ENCODE peak calls at places on chromosomes 16 and 17, in seven cellular contexts. R is ascending aorta, O is brain microvascular endothelial cell, S is breast epithelium, V is neural progenitor cell, Z is keratinocyte, Y is epithelial cell of esophagus. K is an unnamed sample.

GRCh38 chr17:692116-692515 is 22.5 kb downstream of the VPS53 start:
- DNase-seq in S (no peak), Z (peak; percentile 71), R (no peak), Y (peak; percentile 26), O (peak; percentile 71), V (no peak), K (no peak)

GRCh38 chr17:18960803-18961511 is 9.0 kb downstream of the SLC5A10 start:
- DNase-seq in R (peak; percentile 84), S (peak; percentile 60), Z (no peak), V (peak; percentile 89), O (peak; percentile 66), Y (peak; percentile 56), K (peak; percentile 76)

GRCh38 chr16:3198334-3199072 is 10.5 kb downstream of the OR1F1 start:
- DNase-seq in Z (no peak), R (no peak), S (no peak), V (no peak), Y (no peak), O (no peak), K (no peak)

GRCh38 chr17:45857977-45858708 is 13.5 kb downstream of the SPPL2C start:
- DNase-seq in S (no peak), V (peak; percentile 86), Z (no peak), O (peak; percentile 22), Y (peak; percentile 56), R (no peak), K (peak; percentile 85)

GRCh38 chr16:89331371-89332109 is 114.0 kb downstream of the ZNF778 start:
- DNase-seq in R (no peak), O (no peak), V (no peak), Y (no peak), Z (no peak), S (no peak), K (no peak)

GRCh38 chr17:47962901-47963300 is 5.2 kb upstream of the PRR15L start:
- DNase-seq in V (no peak), Y (no peak), Z (no peak), R (no peak), S (no peak), O (no peak), K (no peak)

GRCh38 chr17:42953669-42954068 is 10.6 kb downstream of the AARSD1 start:
- DNase-seq in Y (no peak), Z (no peak), O (no peak), R (no peak), S (no peak), V (no peak), K (no peak)

GRCh38 chr17:77796201-77796860 is 162.2 kb upstream of the TNRC6C start:
- DNase-seq in Y (no peak), V (no peak), Z (no peak), S (peak; percentile 32), R (peak; percentile 92), O (no peak), K (no peak)

GRCh38 chr17:50432125-50432762 is 6.2 kb downstream of the ACSF2 start:
- DNase-seq in Y (no peak), S (no peak), O (no peak), V (no peak), Z (no peak), R (no peak), K (no peak)

GRCh38 chr17:36135465-36135864 is 31.8 kb downstream of the CCL4 start:
- DNase-seq in S (no peak), O (no peak), Z (no peak), V (no peak), R (no peak), Y (no peak), K (no peak)

GRCh38 chr16:30521873-30522641 is 4.3 kb downstream of the ZNF768 start:
- DNase-seq in O (no peak), R (no peak), V (no peak), Y (no peak), Z (no peak), S (no peak), K (no peak)

GRCh38 chr17:32445075-32445427 is 741 bp downstream of the PSMD11 start:
- DNase-seq in Y (peak; percentile 89), R (no peak), Z (peak; percentile 21), O (peak; percentile 63), V (peak; percentile 48), S (no peak), K (peak; percentile 65)

GRCh38 chr16:23356941-23357340 is 54.8 kb downstream of the SCNN1B start:
- DNase-seq in S (no peak), R (no peak), Y (no peak), Z (no peak), V (no peak), O (no peak), K (no peak)

GRCh38 chr16:24218299-24218698 is 37.8 kb upstream of the CACNG3 start:
- DNase-seq in S (no peak), V (no peak), Y (no peak), O (no peak), R (no peak), Z (no peak), K (no peak)

GRCh38 chr16:69861276-69862030 is 89.7 kb upstream of the CLEC18A start:
- DNase-seq in V (no peak), R (peak; percentile 86), S (peak; percentile 34), Y (no peak), O (peak; percentile 64), Z (no peak), K (peak; percentile 81)

GRCh38 chr17:12256380-12256995 is 235.8 kb downstream of the MAP2K4 start:
- DNase-seq in V (peak; percentile 64), Z (no peak), O (peak; percentile 43), S (no peak), Y (peak; percentile 54), R (peak; percentile 70), K (peak; percentile 71)

GRCh38 chr17:80795090-80795609 is 196.5 kb upstream of the CHMP6 start:
- DNase-seq in Z (no peak), S (no peak), Y (no peak), O (no peak), R (no peak), V (no peak), K (no peak)

GRCh38 chr16:88287219-88287618 is 95.5 kb upstream of the ZNF469 start:
- DNase-seq in O (no peak), Z (no peak), V (no peak), R (no peak), S (no peak), Y (no peak), K (no peak)

GRCh38 chr16:626787-627457 is 3.9 kb upstream of the WFIKKN1 start:
- DNase-seq in R (no peak), Y (peak; percentile 97), S (no peak), O (peak; percentile 96), Z (peak; percentile 52), V (no peak), K (peak; percentile 96)

GRCh38 chr17:61072648-61073047 is 327.0 kb upstream of the TBX2 start:
- DNase-seq in S (no peak), O (no peak), V (no peak), Z (no peak), R (no peak), Y (no peak), K (no peak)

GRCh38 chr17:80991645-80992076 is at the start of gene CHMP6:
- DNase-seq in Y (peak; percentile 77), O (peak; percentile 31), V (peak; percentile 89), Z (no peak), S (peak; percentile 55), R (peak; percentile 84), K (peak; percentile 89)

GRCh38 chr17:53570731-53571130 is 252.0 kb upstream of the KIF2B start:
- DNase-seq in Z (no peak), O (no peak), S (no peak), Y (no peak), V (no peak), R (no peak), K (peak; percentile 15)

GRCh38 chr16:82506734-82507133 is 120.0 kb upstream of the CDH13 start:
- DNase-seq in S (no peak), Z (no peak), Y (no peak), R (no peak), O (no peak), V (no peak), K (no peak)

GRCh38 chr17:2089021-2089422 is 34.1 kb downstream of the HIC1 start:
- DNase-seq in R (no peak), Z (no peak), Y (no peak), S (no peak), V (no peak), O (peak; percentile 50), K (peak; percentile 80)
- H3K4me3 ChIP-seq in R (no peak overlapping the region), Z (no peak overlapping the region), Y (no peak overlapping the region), S (peak overlapping the region; percentile 35), V (no peak overlapping the region), O (no peak overlapping the region), K (no peak overlapping the region)

GRCh38 chr17:29138991-29139682 is 41.1 kb downstream of the MYO18A start:
- DNase-seq in O (no peak), Z (no peak), V (no peak), S (no peak), R (no peak), Y (no peak), K (no peak)
- H3K4me3 ChIP-seq in O (no peak overlapping the region), Z (no peak overlapping the region), V (no peak overlapping the region), S (peak overlapping the region; percentile 44), R (peak overlapping the region; percentile 47), Y (no peak overlapping the region), K (peak overlapping the region; percentile 34)

GRCh38 chr17:75588546-75589016 is 981 bp downstream of the MYO15B start:
- DNase-seq in V (no peak), R (peak; percentile 76), Z (no peak), Y (no peak), O (no peak), S (no peak), K (no peak)

GRCh38 chr17:75589017-75589918 is 1.7 kb downstream of the MYO15B start:
- DNase-seq in Y (peak; percentile 84), S (peak; percentile 88), R (peak; percentile 93), O (peak; percentile 77), Z (no peak), V (peak; percentile 99), K (peak; percentile 97)

GRCh38 chr17:75590849-75591721 is 3.5 kb downstream of the MYO15B start:
- DNase-seq in Z (no peak), R (no peak), S (no peak), Y (no peak), O (no peak), V (no peak), K (no peak)

GRCh38 chr17:75590314-75590761 is 2.7 kb downstream of the MYO15B start:
- DNase-seq in Y (no peak), O (no peak), Z (no peak), R (no peak), S (no peak), V (no peak), K (no peak)

DNA sequence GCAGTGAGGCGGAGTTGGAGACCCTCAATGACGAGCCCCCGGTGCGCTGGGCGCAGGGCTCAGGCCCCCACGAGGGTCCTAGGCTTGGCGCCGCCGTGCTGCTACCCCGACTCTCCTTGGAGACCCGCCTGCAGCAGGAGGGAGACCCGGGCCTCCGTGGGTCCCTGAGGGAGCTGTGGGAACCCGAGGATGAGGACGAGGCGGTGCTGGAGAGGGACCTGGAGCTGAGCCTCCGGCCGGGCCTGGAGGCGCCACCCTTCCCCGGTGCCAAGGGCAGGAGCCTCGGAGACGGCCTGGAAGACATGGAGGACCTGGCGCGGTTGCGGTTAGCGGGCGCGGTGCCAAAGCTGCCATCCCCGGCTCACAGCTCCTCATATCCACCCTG is 2.3 kb downstream of the MYO15B start:
- DNase-seq in R (no peak), Z (no peak), S (no peak), V (no peak), Y (no peak), O (no peak), K (no peak)
- H3K4me3 ChIP-seq in R (peak overlapping the region; percentile 79), Z (no peak overlapping the region), S (peak overlapping the region; percentile 73), V (peak overlapping the region; percentile 49), Y (no peak overlapping the region), O (no peak overlapping the region), K (peak overlapping the region; percentile 27)

GRCh38 chr17:82972836-82973372 is 106.5 kb upstream of the METRNL start:
- DNase-seq in R (no peak), O (no peak), Z (no peak), Y (no peak), S (no peak), V (no peak), K (no peak)
- H3K4me3 ChIP-seq in R (no peak overlapping the region), O (no peak overlapping the region), Z (no peak overlapping the region), Y (no peak overlapping the region), S (no peak overlapping the region), V (no peak overlapping the region), K (no peak overlapping the region)

K was measured in cardiac muscle cell.